ENCODE peak calls at places on chromosomes 13 and 19, in seven cellular contexts. Z is brain microvascular endothelial cell, N is breast epithelium, J is glutamatergic neuron, B is fibroblast of pulmonary artery, I is esophagus squamous epithelium, M is endothelial cell of umbilical vein. O is an unnamed sample.
A peak's percentile ranks its signal among the peaks of the same experiment; 100 is the strongest.

GRCh38 chr13:41694902-41695301 is 237.6 kb downstream of the RGCC start:
- DNase-seq in M (peak; percentile 93), N (no peak), B (peak; percentile 95), J (no peak), Z (peak; percentile 95), I (no peak), O (peak; percentile 48)

GRCh38 chr19:48413879-48414623 is 20.6 kb downstream of the GRIN2D start:
- DNase-seq in J (no peak), B (no peak), I (no peak), Z (no peak), M (no peak), N (no peak), O (no peak)

GRCh38 chr19:44723952-44724319 is 24.6 kb upstream of the BCL3 start:
- DNase-seq in B (peak; percentile 86), I (no peak), Z (peak; percentile 62), J (peak; percentile 85), M (peak; percentile 81), N (peak; percentile 87), O (peak; percentile 89)

GRCh38 chr19:33429891-33430673 is 56.6 kb downstream of the CEBPG start:
- DNase-seq in Z (no peak), B (no peak), M (no peak), I (no peak), J (peak; percentile 34), N (peak; percentile 49), O (no peak)

GRCh38 chr13:57825066-57825465 is 193.5 kb downstream of the PCDH17 start:
- DNase-seq in N (no peak), J (no peak), B (no peak), M (no peak), I (no peak), Z (no peak), O (no peak)

GRCh38 chr13:78194904-78195639 is 276.4 kb upstream of the EDNRB start:
- DNase-seq in Z (no peak), M (peak; percentile 2), N (no peak), I (no peak), J (no peak), B (peak; percentile 27), O (no peak)

GRCh38 chr19:1774999-1775772 is 21.9 kb downstream of the ONECUT3 start:
- DNase-seq in Z (no peak), B (no peak), N (no peak), J (peak; percentile 65), M (no peak), I (no peak), O (no peak)

GRCh38 chr19:29843180-29844051 is 31.6 kb downstream of the CCNE1 start:
- DNase-seq in I (no peak), Z (peak; percentile 1), J (peak; percentile 31), N (no peak), M (no peak), B (peak; percentile 33), O (no peak)

GRCh38 chr13:25502551-25502950 is 130.8 kb downstream of the ATP8A2 start:
- DNase-seq in N (no peak), M (no peak), J (no peak), Z (no peak), B (no peak), I (no peak), O (no peak)

GRCh38 chr13:113442985-113443362 is 10.3 kb downstream of the ADPRHL1 start:
- DNase-seq in B (no peak), M (no peak), N (no peak), Z (no peak), I (no peak), J (no peak), O (no peak)

GRCh38 chr19:13881692-13882418 is 4.9 kb downstream of the NANOS3 start:
- DNase-seq in M (no peak), I (no peak), J (no peak), Z (no peak), N (no peak), B (no peak), O (no peak)

GRCh38 chr19:39430675-39431593 is 4.8 kb downstream of the RPS16 start:
- DNase-seq in N (no peak), B (peak; percentile 99), M (peak; percentile 99), Z (peak; percentile 99), J (no peak), I (no peak), O (peak; percentile 65)

GRCh38 chr13:98026457-98026857 is 73.0 kb downstream of the IPO5 start:
- DNase-seq in I (no peak), Z (no peak), J (no peak), N (no peak), B (peak; percentile 31), M (peak; percentile 20), O (no peak)

GRCh38 chr13:96780105-96780504 is 214.2 kb downstream of the OXGR1 start:
- DNase-seq in N (no peak), I (no peak), B (peak; percentile 21), Z (peak; percentile 6), M (no peak), J (no peak), O (no peak)

GRCh38 chr13:106561551-106562170 is 6.3 kb downstream of the ARGLU1 start:
- DNase-seq in I (no peak), Z (peak; percentile 37), M (peak; percentile 45), N (no peak), B (peak; percentile 64), J (no peak), O (no peak)

GRCh38 chr19:45958320-45958719 is 15.3 kb downstream of the NOVA2 start:
- DNase-seq in M (no peak), I (no peak), Z (no peak), B (no peak), J (no peak), N (no peak), O (no peak)

GRCh38 chr19:33771308-33772101 is 25.2 kb upstream of the KCTD15 start:
- DNase-seq in Z (peak; percentile 45), J (peak; percentile 90), N (peak; percentile 76), B (peak; percentile 69), M (peak; percentile 51), I (no peak), O (no peak)

GRCh38 chr13:24906268-24906667 is 142.3 kb downstream of the RNF17 start:
- DNase-seq in N (no peak), M (no peak), B (no peak), Z (no peak), J (no peak), I (no peak), O (no peak)

GRCh38 chr19:17021793-17022590 is 4.6 kb downstream of the CPAMD8 start:
- DNase-seq in B (peak; percentile 79), Z (no peak), N (no peak), M (peak; percentile 60), I (no peak), J (no peak), O (no peak)

GRCh38 chr19:49363265-49364082 is at the start of gene DKKL1:
- DNase-seq in N (peak; percentile 100), Z (peak; percentile 100), M (peak; percentile 100), B (peak; percentile 100), J (peak; percentile 100), I (peak; percentile 67), O (peak; percentile 99)

DNA sequence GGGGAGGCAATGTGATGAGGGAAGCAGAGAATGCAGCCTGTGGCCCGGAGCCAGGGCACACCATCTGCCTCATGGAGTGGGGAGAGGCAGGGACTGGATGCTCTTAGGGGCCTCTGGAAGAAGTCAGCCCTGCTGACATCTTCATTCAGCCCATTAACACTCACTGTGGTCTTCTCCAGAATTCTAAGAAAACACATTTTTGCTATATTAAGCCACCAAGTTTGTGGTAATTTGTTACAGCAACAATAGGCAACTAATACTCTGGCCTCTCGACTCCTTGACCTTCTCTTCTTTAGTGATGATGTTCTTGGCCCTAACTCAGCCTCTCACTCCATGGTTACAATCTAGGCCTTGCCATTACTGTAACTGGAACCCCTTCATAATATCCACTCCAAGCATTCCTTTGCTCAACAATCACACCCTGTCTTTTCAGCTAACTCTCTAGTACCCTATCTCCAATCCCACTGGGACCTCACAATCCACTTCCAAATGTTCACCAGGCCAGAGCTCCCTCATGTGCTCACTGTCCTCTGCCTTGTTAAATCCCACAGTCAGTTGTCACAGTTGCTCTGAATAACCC is 98.5 kb downstream of the MIPEP start:
- DNase-seq in Z (peak; percentile 92), B (peak; percentile 85), J (no peak), N (no peak), M (no peak), I (no peak), O (no peak)
- TF ChIP-seq CTCF in Z (peak; percentile 9), B (no peak), J (no peak), N (no peak), M (no peak), I (no peak), O (no peak)

GRCh38 chr13:95301135-95301946 is at the start of gene ABCC4:
- DNase-seq in J (peak; percentile 74), I (no peak), B (peak; percentile 73), Z (peak; percentile 41), N (no peak), M (peak; percentile 72), O (no peak)
- TF ChIP-seq CTCF in J (no peak), I (no peak), B (no peak), Z (peak; percentile 2), N (no peak), M (no peak), O (no peak)

DNA sequence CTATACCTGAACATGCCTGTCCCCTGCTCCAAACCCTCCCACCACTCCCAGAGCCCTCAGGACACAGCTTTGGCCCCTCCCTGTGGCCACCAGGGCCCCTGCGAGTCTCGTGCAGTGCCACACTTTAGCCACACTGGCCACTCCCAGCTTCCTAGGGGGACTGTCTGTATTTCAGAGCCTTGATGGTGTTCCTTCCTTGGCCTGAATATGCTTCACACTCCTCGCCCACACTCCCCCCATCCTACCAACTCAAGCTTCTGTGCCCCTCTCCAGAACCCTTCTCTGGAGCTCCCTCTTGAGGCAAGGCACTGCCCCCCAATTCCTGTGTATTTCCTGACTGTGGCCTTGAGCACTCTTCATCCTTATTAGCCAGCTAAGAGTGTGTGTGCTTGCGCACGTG is 80.2 kb downstream of the DPF1 start:
- DNase-seq in M (no peak), N (no peak), J (no peak), I (no peak), B (no peak), Z (no peak), O (no peak)
- TF ChIP-seq CTCF in M (no peak), N (no peak), J (no peak), I (no peak), B (peak; percentile 17), Z (peak; percentile 45), O (no peak)

DNA sequence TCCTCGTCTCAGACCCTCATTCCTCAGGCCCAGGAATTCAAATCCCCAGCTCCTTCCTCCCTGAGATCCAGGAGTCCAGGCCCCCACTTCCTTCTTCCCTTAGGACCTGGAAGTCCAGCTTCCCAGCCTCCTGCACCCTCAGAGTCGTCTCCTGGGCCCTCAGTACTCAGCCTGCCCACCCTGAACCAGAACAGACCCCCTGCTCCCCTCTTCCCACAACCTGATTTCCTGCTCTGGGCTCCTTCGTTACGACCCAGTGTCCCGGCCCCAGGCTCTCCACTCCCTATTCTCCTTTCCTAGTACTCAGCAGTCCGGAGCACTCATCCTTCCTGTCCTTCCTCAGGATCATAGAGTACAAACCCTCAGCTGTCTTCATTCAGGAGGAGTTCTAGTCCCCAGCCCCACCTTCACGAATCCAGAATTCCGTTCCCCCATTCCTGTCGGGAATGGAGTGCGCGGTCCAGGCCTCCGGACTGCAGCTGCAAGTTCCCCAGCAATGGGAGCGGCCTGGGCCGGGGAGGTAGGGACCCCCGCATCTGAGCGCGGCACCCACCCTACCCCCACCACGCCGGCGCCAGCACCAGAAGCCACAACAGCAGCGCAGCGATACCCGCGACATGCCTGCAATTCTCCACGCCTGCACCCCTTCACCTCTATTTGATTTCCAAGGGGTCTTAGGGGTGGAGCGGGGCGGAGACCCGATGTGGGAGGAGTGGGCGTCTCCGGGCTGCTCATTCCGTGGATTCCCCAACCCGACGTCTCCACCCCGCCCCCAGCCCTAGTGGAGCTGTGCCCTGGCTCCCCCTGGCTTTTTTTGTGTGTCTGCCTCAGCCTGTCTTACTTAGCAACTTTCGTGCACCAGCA is 12.7 kb downstream of the EGLN2 start:
- DNase-seq in J (no peak), N (no peak), I (no peak), M (no peak), B (no peak), Z (no peak), O (no peak)
- TF ChIP-seq CTCF in J (no peak), N (no peak), I (peak; percentile 11), M (no peak), B (no peak), Z (peak; percentile 18), O (no peak)

O was measured in ascending aorta.